ENCODE peak calls at places on chromosomes 13 and 19, in five cellular contexts. One of them, this sample, is unnamed.

GRCh38 chr19:18306903-18307681 is 15.8 kb downstream of the LSM4 start:
- DNase-seq in head of caudate nucleus: no peak
- DNase-seq in stimulated activated CD4-positive, alpha-beta T cell treated with anti-CD3 and anti-CD28 coated beads, Interleukin-12 subunit alpha, Interleukin-12 subunit beta, amount 100 ng/mL, for 4 hours: no peak
- DNase-seq in cardiac fibroblast: no peak
- DNase-seq in GM04503: no peak
- DNase-seq in this sample: no peak

GRCh38 chr13:57813641-57814040 is 182.1 kb downstream of the PCDH17 start:
- DNase-seq in head of caudate nucleus: no peak
- DNase-seq in stimulated activated CD4-positive, alpha-beta T cell treated with anti-CD3 and anti-CD28 coated beads, Interleukin-12 subunit alpha, Interleukin-12 subunit beta, amount 100 ng/mL, for 4 hours: no peak
- DNase-seq in cardiac fibroblast: no peak
- DNase-seq in GM04503: no peak
- DNase-seq in this sample: no peak

GRCh38 chr19:41904118-41904870 is 21.3 kb downstream of the ARHGEF1 start:
- DNase-seq in head of caudate nucleus: no peak
- DNase-seq in stimulated activated CD4-positive, alpha-beta T cell treated with anti-CD3 and anti-CD28 coated beads, Interleukin-12 subunit alpha, Interleukin-12 subunit beta, amount 100 ng/mL, for 4 hours: no peak
- DNase-seq in cardiac fibroblast: no peak
- DNase-seq in GM04503: no peak
- DNase-seq in this sample: no peak

GRCh38 chr19:50724522-50725217 is 1.5 kb downstream of the CLEC11A start:
- DNase-seq in head of caudate nucleus: peak
- DNase-seq in stimulated activated CD4-positive, alpha-beta T cell treated with anti-CD3 and anti-CD28 coated beads, Interleukin-12 subunit alpha, Interleukin-12 subunit beta, amount 100 ng/mL, for 4 hours: peak
- DNase-seq in cardiac fibroblast: peak
- DNase-seq in GM04503: peak
- DNase-seq in this sample: peak

GRCh38 chr19:3626473-3627350 is at the start of gene CACTIN:
- DNase-seq in head of caudate nucleus: peak
- DNase-seq in stimulated activated CD4-positive, alpha-beta T cell treated with anti-CD3 and anti-CD28 coated beads, Interleukin-12 subunit alpha, Interleukin-12 subunit beta, amount 100 ng/mL, for 4 hours: peak
- DNase-seq in cardiac fibroblast: peak
- DNase-seq in GM04503: peak
- DNase-seq in this sample: peak

GRCh38 chr19:2841858-2842574 is 741 bp downstream of the ZNF555 start:
- DNase-seq in head of caudate nucleus: no peak
- DNase-seq in stimulated activated CD4-positive, alpha-beta T cell treated with anti-CD3 and anti-CD28 coated beads, Interleukin-12 subunit alpha, Interleukin-12 subunit beta, amount 100 ng/mL, for 4 hours: no peak
- DNase-seq in cardiac fibroblast: no peak
- DNase-seq in GM04503: no peak
- DNase-seq in this sample: peak

GRCh38 chr19:682678-683320 is 6.6 kb downstream of the FSTL3 start:
- DNase-seq in head of caudate nucleus: no peak
- DNase-seq in stimulated activated CD4-positive, alpha-beta T cell treated with anti-CD3 and anti-CD28 coated beads, Interleukin-12 subunit alpha, Interleukin-12 subunit beta, amount 100 ng/mL, for 4 hours: no peak
- DNase-seq in cardiac fibroblast: no peak
- DNase-seq in GM04503: no peak
- DNase-seq in this sample: no peak

GRCh38 chr19:32324631-32325215 is 20.7 kb upstream of the ZNF507 start:
- DNase-seq in head of caudate nucleus: no peak
- DNase-seq in stimulated activated CD4-positive, alpha-beta T cell treated with anti-CD3 and anti-CD28 coated beads, Interleukin-12 subunit alpha, Interleukin-12 subunit beta, amount 100 ng/mL, for 4 hours: no peak
- DNase-seq in cardiac fibroblast: no peak
- DNase-seq in GM04503: no peak
- DNase-seq in this sample: no peak

GRCh38 chr19:43300206-43300605 is 30.9 kb upstream of the PSG9 start:
- DNase-seq in head of caudate nucleus: no peak
- DNase-seq in stimulated activated CD4-positive, alpha-beta T cell treated with anti-CD3 and anti-CD28 coated beads, Interleukin-12 subunit alpha, Interleukin-12 subunit beta, amount 100 ng/mL, for 4 hours: no peak
- DNase-seq in cardiac fibroblast: no peak
- DNase-seq in GM04503: no peak
- DNase-seq in this sample: no peak

GRCh38 chr19:4284176-4284958 is 5.3 kb downstream of the SHD start:
- DNase-seq in head of caudate nucleus: no peak
- DNase-seq in stimulated activated CD4-positive, alpha-beta T cell treated with anti-CD3 and anti-CD28 coated beads, Interleukin-12 subunit alpha, Interleukin-12 subunit beta, amount 100 ng/mL, for 4 hours: no peak
- DNase-seq in cardiac fibroblast: no peak
- DNase-seq in GM04503: no peak
- DNase-seq in this sample: no peak

This sample was measured in stimulated activated naive CD8-positive, alpha-beta T cell treated with anti-CD3 and anti-CD28 coated beads, Interleukin-15, amount 100 ng/mL, for 72 hours.